ENCODE peak calls at places on chromosomes 6 and 20, in ten cellular contexts. E is HCT116, H is A549, I is K562, R is SK-N-SH, J is endothelial cell of umbilical vein, V is WTC11, Y is H1, N is HepG2, D is GM12878. U is an unnamed sample.

GRCh38 chr6:506508-506907 is 115.0 kb downstream of the IRF4 start:
- DNase-seq in E (no peak), H (no peak), I (no peak), R (no peak), J (no peak), V (no peak), Y (no peak), N (no peak), D (no peak), U (no peak)

GRCh38 chr20:19746396-19746795 is 11.7 kb upstream of the RIN2 start:
- DNase-seq in E (no peak), H (no peak), I (no peak), R (no peak), J (no peak), V (no peak), Y (no peak), N (no peak), D (no peak), U (no peak)

GRCh38 chr6:142518126-142518525 is 216.3 kb downstream of the ADGRG6 start:
- DNase-seq in E (no peak), H (no peak), I (no peak), R (peak), J (no peak), V (no peak), Y (no peak), N (no peak), D (no peak), U (no peak)

GRCh38 chr6:143843689-143844405 is 709 bp downstream of the LTV1 start:
- DNase-seq in E (no peak), H (peak), I (no peak), R (peak), J (no peak), V (no peak), Y (no peak), N (peak), D (no peak), U (peak)

GRCh38 chr6:30964075-30964474 is 19.4 kb upstream of the MUC21 start:
- DNase-seq in E (no peak), H (no peak), I (no peak), R (no peak), J (no peak), V (no peak), Y (no peak), N (no peak), D (no peak), U (peak)

GRCh38 chr20:37377346-37378081 is 31.6 kb downstream of the SRC start:
- DNase-seq in E (no peak), H (peak), I (no peak), R (peak), J (no peak), V (no peak), Y (no peak), N (no peak), D (no peak), U (no peak)

GRCh38 chr6:129593233-129593564 is 116.8 kb downstream of the ARHGAP18 start:
- DNase-seq in E (no peak), H (no peak), I (no peak), R (no peak), J (no peak), V (no peak), Y (no peak), N (peak), D (no peak), U (peak)

GRCh38 chr20:49867453-49868215 is 47.7 kb downstream of the SPATA2 start:
- DNase-seq in E (no peak), H (no peak), I (no peak), R (no peak), J (no peak), V (peak), Y (no peak), N (no peak), D (peak), U (peak)

GRCh38 chr6:3366596-3367413 is 90.0 kb downstream of the SLC22A23 start:
- DNase-seq in E (no peak), H (no peak), I (no peak), R (no peak), J (no peak), V (no peak), Y (no peak), N (peak), D (no peak), U (no peak)

GRCh38 chr6:151675746-151676459 is 131.6 kb upstream of the ESR1 start:
- DNase-seq in E (peak), H (peak), I (peak), R (peak), J (peak), V (peak), Y (peak), N (peak), D (peak), U (peak)

GRCh38 chr6:26349964-26350857 is 14.8 kb upstream of the BTN3A2 start:
- DNase-seq in E (no peak), H (no peak), I (peak), R (no peak), J (no peak), V (no peak), Y (no peak), N (peak), D (no peak), U (no peak)

GRCh38 chr6:46808806-46809205 is 15.6 kb downstream of the MEP1A start:
- DNase-seq in E (no peak), H (no peak), I (no peak), R (no peak), J (no peak), V (no peak), Y (no peak), N (no peak), D (no peak), U (no peak)

DNA sequence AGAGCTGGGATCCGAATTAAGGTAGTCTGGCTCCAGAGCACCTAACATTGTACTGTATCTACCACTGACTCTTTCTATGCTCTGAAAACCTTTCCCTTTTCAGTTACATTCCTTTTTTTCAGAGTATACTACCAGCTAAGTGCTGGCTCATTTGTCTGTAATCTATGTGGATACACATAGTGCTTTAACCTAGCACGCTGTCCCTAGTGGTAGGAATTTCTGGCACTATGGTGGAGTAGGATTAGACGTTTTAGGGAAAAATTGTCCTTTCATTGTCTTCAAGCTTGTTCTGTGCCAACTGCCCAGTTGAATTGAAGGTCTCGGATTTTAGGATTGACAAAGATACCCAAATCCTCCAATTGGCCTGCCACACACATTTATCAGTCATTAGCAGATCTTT is 259.1 kb upstream of the FERMT1 start:
- DNase-seq in E (no peak), H (peak), I (no peak), R (peak), J (peak), V (no peak), Y (no peak), N (peak), D (no peak), U (no peak)
- TF ChIP-seq CTCF in E (peak), H (no peak), I (no peak), R (peak), J (no peak), V (peak), Y (peak), N (peak), D (no peak), U (no peak)

DNA sequence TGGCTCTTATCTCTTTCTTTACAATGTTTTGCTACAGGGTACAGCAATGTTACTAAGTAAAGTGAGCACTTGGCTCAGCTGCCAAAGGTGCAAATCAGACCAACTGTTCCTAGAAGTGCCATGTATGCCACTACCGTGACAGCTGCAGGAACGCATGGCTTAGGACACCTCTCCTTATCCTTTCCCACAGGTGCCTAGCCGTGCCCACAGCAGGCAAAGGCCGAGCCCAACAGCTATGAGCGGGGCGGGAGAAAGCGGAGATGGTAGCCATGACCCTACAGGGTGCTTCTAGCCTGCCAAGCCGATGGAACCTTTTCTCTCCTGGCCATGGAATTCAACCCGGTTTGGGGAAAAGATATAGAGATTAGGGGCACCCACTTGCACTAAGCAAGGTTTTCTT is 97.1 kb downstream of the FAXC start:
- DNase-seq in E (no peak), H (no peak), I (no peak), R (no peak), J (no peak), V (no peak), Y (no peak), N (no peak), D (no peak), U (no peak)
- TF ChIP-seq MAX in E (no peak), H (no peak), I (no peak), R (no peak), J (no peak), V (no peak), Y (no peak), N (no peak), D (no peak), U (no peak)

GRCh38 chr20:23200914-23201313 is 114.8 kb upstream of the CD93 start:
- DNase-seq in E (peak), H (peak), I (peak), R (peak), J (no peak), V (peak), Y (peak), N (peak), D (no peak), U (peak)
- TF ChIP-seq CTCF in E (peak), H (peak), I (peak), R (peak), J (peak), V (peak), Y (peak), N (peak), D (peak), U (no peak)

GRCh38 chr20:4469910-4470309 is 251.8 kb upstream of the PRND start:
- DNase-seq in E (no peak), H (no peak), I (no peak), R (no peak), J (no peak), V (no peak), Y (no peak), N (no peak), D (no peak), U (no peak)

GRCh38 chr20:4471221-4471620 is 250.5 kb upstream of the PRND start:
- DNase-seq in E (no peak), H (no peak), I (no peak), R (no peak), J (no peak), V (no peak), Y (no peak), N (no peak), D (no peak), U (no peak)

GRCh38 chr20:4470375-4470774 is 251.3 kb upstream of the PRND start:
- DNase-seq in E (no peak), H (no peak), I (no peak), R (peak), J (no peak), V (no peak), Y (no peak), N (no peak), D (no peak), U (no peak)

GRCh38 chr20:4468114-4468513 is 253.6 kb upstream of the PRND start:
- DNase-seq in E (no peak), H (no peak), I (no peak), R (no peak), J (no peak), V (no peak), Y (no peak), N (no peak), D (no peak), U (no peak)

DNA sequence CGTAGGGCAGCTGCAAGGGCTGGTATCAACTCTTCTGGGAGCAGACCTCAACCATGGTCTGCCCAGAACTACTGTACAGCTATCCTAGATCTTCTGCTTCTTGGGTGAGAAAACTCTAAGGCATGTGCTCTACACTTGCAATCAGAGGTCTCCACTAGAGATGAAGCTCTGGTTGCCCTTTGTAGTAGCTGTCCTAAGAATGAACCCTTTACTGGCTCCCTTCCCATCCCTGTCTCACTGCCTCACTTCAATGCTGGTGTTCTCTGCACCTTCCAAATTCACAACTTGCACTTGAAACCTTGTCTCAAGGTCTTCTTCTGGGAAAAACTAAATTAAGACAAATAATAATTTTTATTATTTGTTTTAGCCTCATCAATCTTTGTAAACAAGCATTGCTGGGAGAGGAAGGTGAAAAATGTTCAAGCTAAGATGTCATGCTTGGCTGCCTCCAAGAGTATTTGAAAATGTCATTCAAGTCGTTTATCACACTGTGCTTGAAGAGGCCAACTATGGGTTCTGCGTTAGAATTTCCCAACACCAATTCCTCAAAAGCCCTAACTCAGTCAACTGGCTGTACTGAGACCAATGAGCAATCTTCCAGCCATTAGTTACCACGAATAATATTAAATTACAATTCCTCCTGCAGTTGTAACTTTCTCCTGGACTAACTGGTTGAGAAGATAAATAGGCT is 255.7 kb upstream of the PRND start:
- DNase-seq in E (no peak), H (no peak), I (no peak), R (no peak), J (no peak), V (no peak), Y (no peak), N (no peak), D (no peak), U (no peak)
- TF ChIP-seq MAX in E (no peak), H (no peak), I (no peak), R (no peak), J (no peak), V (no peak), Y (no peak), N (no peak), D (no peak), U (no peak)

DNA sequence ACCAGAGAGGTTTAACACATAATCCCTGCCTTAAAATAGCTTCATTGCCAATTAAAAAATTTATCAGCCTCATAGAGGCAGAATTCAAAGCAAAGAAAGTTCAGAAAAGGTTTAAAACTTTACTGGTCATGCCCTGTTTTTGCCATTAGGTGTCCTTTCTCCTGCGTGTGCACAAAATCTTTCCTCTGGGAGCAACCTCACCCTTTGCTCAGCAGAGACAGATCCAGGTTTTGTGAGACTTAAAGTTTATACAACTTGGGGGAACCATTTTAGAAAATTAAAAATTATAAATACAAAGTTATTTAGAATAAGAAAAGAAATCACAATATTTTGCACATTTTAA is 41.8 kb upstream of the SLC22A16 start:
- DNase-seq in E (no peak), H (peak), I (no peak), R (peak), J (no peak), V (no peak), Y (no peak), N (peak), D (no peak), U (peak)
- TF ChIP-seq CTCF in E (peak), H (peak), I (peak), R (peak), J (peak), V (no peak), Y (peak), N (peak), D (peak), U (peak)

GRCh38 chr6:137159912-137160311 is 13.5 kb downstream of the IL22RA2 start:
- DNase-seq in E (no peak), H (no peak), I (no peak), R (no peak), J (no peak), V (no peak), Y (no peak), N (no peak), D (no peak), U (no peak)
- TF ChIP-seq MAX in E (no peak), H (no peak), I (no peak), R (no peak), J (no peak), V (no peak), Y (no peak), N (no peak), D (no peak), U (no peak)

GRCh38 chr6:85592044-85592443 is 1.6 kb downstream of the SNX14 start:
- DNase-seq in E (no peak), H (no peak), I (no peak), R (no peak), J (no peak), V (no peak), Y (no peak), N (no peak), D (no peak), U (no peak)

GRCh38 chr6:85593438-85594196 is at the start of gene SNX14:
- DNase-seq in E (peak), H (peak), I (peak), R (peak), J (peak), V (peak), Y (peak), N (peak), D (peak), U (peak)

GRCh38 chr6:85591207-85591606 is 2.5 kb downstream of the SNX14 start:
- DNase-seq in E (no peak), H (no peak), I (no peak), R (no peak), J (no peak), V (no peak), Y (no peak), N (no peak), D (no peak), U (no peak)

DNA sequence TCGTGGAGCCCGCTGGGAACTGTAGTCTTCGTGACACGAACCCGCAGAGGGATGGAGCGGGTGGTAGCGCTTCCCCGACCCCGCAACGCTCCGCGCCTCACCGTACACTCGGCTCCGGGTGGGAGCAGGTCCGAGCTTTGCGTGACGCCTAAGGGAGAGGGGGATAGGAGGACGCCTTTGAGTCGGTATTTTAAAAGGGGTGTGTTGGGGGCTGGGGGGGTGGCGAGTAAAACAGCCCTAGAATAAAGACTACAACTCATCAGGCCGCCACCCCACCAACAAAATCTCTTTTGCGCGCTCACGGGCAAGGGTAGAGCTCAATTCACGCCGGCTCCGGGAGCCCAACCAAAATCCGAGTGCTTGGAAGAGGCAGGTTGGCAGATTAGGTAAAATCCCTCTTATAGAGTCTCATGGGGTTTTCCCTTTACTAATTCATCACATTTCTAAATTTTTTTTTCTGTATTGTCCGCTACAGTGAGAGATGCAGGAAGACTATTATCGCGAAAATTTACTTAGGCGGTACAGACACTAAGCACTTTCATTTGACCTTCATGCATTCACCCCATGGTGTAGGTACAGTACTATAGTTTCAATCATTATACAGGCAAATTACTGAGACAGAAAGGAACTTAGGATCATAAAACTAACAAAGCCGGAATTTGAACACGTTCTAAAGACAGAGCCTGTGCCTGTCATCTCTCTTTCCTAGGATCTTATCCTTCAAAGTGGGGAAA is 706 bp upstream of the SNX14 start:
- DNase-seq in E (no peak), H (no peak), I (no peak), R (no peak), J (peak), V (no peak), Y (no peak), N (no peak), D (no peak), U (no peak)
- TF ChIP-seq CTCF in E (no peak), H (no peak), I (no peak), R (no peak), J (no peak), V (no peak), Y (no peak), N (no peak), D (no peak), U (no peak)

GRCh38 chr6:132483779-132484679 is 28.9 kb downstream of the STX7 start:
- DNase-seq in E (peak), H (peak), I (peak), R (peak), J (peak), V (no peak), Y (no peak), N (peak), D (peak), U (peak)

GRCh38 chr6:132484680-132485018 is 28.3 kb downstream of the STX7 start:
- DNase-seq in E (no peak), H (no peak), I (no peak), R (no peak), J (no peak), V (no peak), Y (no peak), N (no peak), D (no peak), U (no peak)

GRCh38 chr6:132481189-132481588 is 31.7 kb downstream of the STX7 start:
- DNase-seq in E (no peak), H (no peak), I (no peak), R (no peak), J (no peak), V (no peak), Y (no peak), N (no peak), D (no peak), U (no peak)

GRCh38 chr6:132479131-132479530 is 33.8 kb downstream of the STX7 start:
- DNase-seq in E (no peak), H (no peak), I (no peak), R (no peak), J (no peak), V (no peak), Y (no peak), N (no peak), D (no peak), U (no peak)

DNA sequence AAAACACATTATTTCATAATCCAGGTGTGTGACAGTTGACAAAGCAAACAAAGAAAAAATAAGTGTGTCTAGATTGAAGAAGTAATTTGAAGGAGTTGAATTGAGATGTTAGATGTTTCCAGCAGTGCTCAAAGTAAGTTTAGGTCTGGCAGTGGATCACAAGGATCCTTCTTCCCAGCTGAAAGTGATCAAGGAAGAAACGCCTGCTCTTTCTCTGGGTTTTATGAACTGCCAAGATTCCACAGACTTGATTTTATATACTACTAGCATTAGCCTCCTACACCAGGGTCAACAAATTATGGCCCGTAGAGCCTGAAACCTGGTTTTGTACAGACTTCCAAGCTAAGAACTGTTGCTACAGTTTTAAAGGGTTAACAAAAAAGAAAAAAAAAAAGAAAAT is 30.3 kb downstream of the STX7 start:
- DNase-seq in E (no peak), H (no peak), I (no peak), R (no peak), J (no peak), V (no peak), Y (no peak), N (no peak), D (no peak), U (no peak)
- TF ChIP-seq MAX in E (no peak), H (no peak), I (no peak), R (no peak), J (no peak), V (no peak), Y (no peak), N (no peak), D (no peak), U (no peak)